ENCODE peak calls at places on chromosomes 1 and 21, in four cellular contexts. F is GM13976, H is pancreas, V is tibial artery. D is an unnamed sample.
A peak's percentile ranks its signal among the peaks of the same experiment; 100 is the strongest.

GRCh38 chr1:160837558-160838205 is 25.0 kb downstream of the CD244 start:
- DNase-seq in F (peak; percentile 67), V (no peak), H (no peak), D (peak; percentile 85)

GRCh38 chr1:230231739-230232075 is 164.7 kb downstream of the GALNT2 start:
- DNase-seq in H (peak; percentile 84), V (peak; percentile 90), F (no peak), D (no peak)

GRCh38 chr1:11691302-11691914 is at the start of gene DRAXIN:
- DNase-seq in F (no peak), V (no peak), H (no peak), D (no peak)

GRCh38 chr1:185973645-185974044 is 239.5 kb downstream of the HMCN1 start:
- DNase-seq in F (no peak), H (no peak), V (no peak), D (no peak)

GRCh38 chr1:156502749-156503671 is 2.4 kb upstream of the MEF2D start:
- DNase-seq in F (no peak), V (peak; percentile 96), H (no peak), D (no peak)

GRCh38 chr1:178011101-178011828 is 41.4 kb upstream of the SEC16B start:
- DNase-seq in F (no peak), V (no peak), H (no peak), D (no peak)

GRCh38 chr1:17212487-17213121 is 7.7 kb downstream of the PADI1 start:
- DNase-seq in V (no peak), F (no peak), H (peak; percentile 54), D (no peak)

GRCh38 chr1:216944864-216945505 is 221.8 kb upstream of the ESRRG start:
- DNase-seq in V (no peak), F (no peak), H (no peak), D (no peak)

GRCh38 chr21:15455819-15456462 is 273.8 kb upstream of the USP25 start:
- DNase-seq in H (no peak), V (no peak), F (no peak), D (no peak)

GRCh38 chr21:33670076-33670475 is 27.8 kb downstream of the ITSN1 start:
- DNase-seq in V (no peak), H (no peak), F (no peak), D (no peak)

GRCh38 chr1:56780832-56781231 is 38.4 kb downstream of the FYB2 start:
- DNase-seq in F (no peak), V (no peak), H (no peak), D (no peak)

GRCh38 chr1:81803423-81804103 is 2.8 kb downstream of the ADGRL2 start:
- DNase-seq in F (no peak), H (no peak), V (no peak), D (no peak)

GRCh38 chr1:181251001-181251712 is 162.7 kb downstream of the IER5 start:
- DNase-seq in H (no peak), F (no peak), V (no peak), D (no peak)

GRCh38 chr1:206979379-206980043 is 9.3 kb upstream of the FCAMR start:
- DNase-seq in V (no peak), H (no peak), F (no peak), D (no peak)

GRCh38 chr21:29655577-29655976 is 284.2 kb downstream of the GRIK1 start:
- DNase-seq in F (no peak), H (no peak), V (no peak), D (no peak)

GRCh38 chr1:87473203-87473661 is 144.6 kb downstream of the LMO4 start:
- DNase-seq in V (no peak), H (no peak), F (no peak), D (no peak)

GRCh38 chr1:56676571-56677035 is 31.5 kb downstream of the PRKAA2 start:
- DNase-seq in F (no peak), V (no peak), H (no peak), D (no peak)

GRCh38 chr1:15056515-15057285 is 96.8 kb upstream of the TMEM51 start:
- DNase-seq in V (no peak), H (no peak), F (no peak), D (no peak)

GRCh38 chr1:9539829-9540550 is 725 bp downstream of the SLC25A33 start:
- DNase-seq in F (peak; percentile 83), H (peak; percentile 67), V (peak; percentile 73), D (peak; percentile 84)

GRCh38 chr1:1858382-1859086 is 32.4 kb downstream of the GNB1 start:
- DNase-seq in V (peak; percentile 83), H (peak; percentile 48), F (peak; percentile 22), D (no peak)

GRCh38 chr1:196317535-196318522 is 290.4 kb downstream of the KCNT2 start:
- DNase-seq in F (no peak), H (no peak), V (no peak), D (no peak)